ENCODE peak calls at places on chromosomes 16 and 17, in four cellular contexts. One of them, this sample, is unnamed.

GRCh38 chr17:12522743-12523181 is 142.9 kb upstream of the MYOCD start:
- DNase-seq in anterior cingulate cortex: no peak
- DNase-seq in Calu3: peak
- DNase-seq in neural progenitor cell: peak
- DNase-seq in this sample: no peak

GRCh38 chr17:49494937-49495841 is at the start of gene NGFR:
- DNase-seq in neural progenitor cell: peak
- DNase-seq in Calu3: peak
- DNase-seq in anterior cingulate cortex: no peak
- DNase-seq in this sample: no peak

GRCh38 chr16:56257260-56257659 is 66.0 kb downstream of the GNAO1 start:
- DNase-seq in Calu3: no peak
- DNase-seq in anterior cingulate cortex: no peak
- DNase-seq in neural progenitor cell: no peak
- DNase-seq in this sample: peak

GRCh38 chr17:78992542-78993212 is 13.0 kb upstream of the LGALS3BP start:
- DNase-seq in Calu3: no peak
- DNase-seq in anterior cingulate cortex: no peak
- DNase-seq in neural progenitor cell: no peak
- DNase-seq in this sample: no peak

GRCh38 chr16:24670623-24671454 is 58.6 kb upstream of the TNRC6A start:
- DNase-seq in Calu3: no peak
- DNase-seq in anterior cingulate cortex: peak
- DNase-seq in neural progenitor cell: peak
- DNase-seq in this sample: no peak

GRCh38 chr17:69525920-69526841 is 111.7 kb downstream of the MAP2K6 start:
- DNase-seq in neural progenitor cell: peak
- DNase-seq in anterior cingulate cortex: no peak
- DNase-seq in Calu3: peak
- DNase-seq in this sample: peak

GRCh38 chr17:3557768-3558583 is at the start of gene TRPV3:
- DNase-seq in anterior cingulate cortex: no peak
- DNase-seq in neural progenitor cell: no peak
- DNase-seq in Calu3: peak
- DNase-seq in this sample: no peak

GRCh38 chr16:4684030-4684715 is 9.2 kb upstream of the NUDT16L1 start:
- DNase-seq in anterior cingulate cortex: no peak
- DNase-seq in Calu3: no peak
- DNase-seq in neural progenitor cell: no peak
- DNase-seq in this sample: no peak

GRCh38 chr16:17571499-17572093 is 100.8 kb upstream of the XYLT1 start:
- DNase-seq in Calu3: peak
- DNase-seq in anterior cingulate cortex: no peak
- DNase-seq in neural progenitor cell: no peak
- DNase-seq in this sample: no peak

GRCh38 chr17:8222380-8222629 is 11.9 kb upstream of the AURKB start:
- DNase-seq in neural progenitor cell: peak
- DNase-seq in anterior cingulate cortex: no peak
- DNase-seq in Calu3: no peak
- DNase-seq in this sample: no peak

GRCh38 chr17:1709971-1710806 is at the start of gene TLCD2:
- DNase-seq in neural progenitor cell: peak
- DNase-seq in Calu3: peak
- DNase-seq in anterior cingulate cortex: no peak
- DNase-seq in this sample: no peak

GRCh38 chr17:2331303-2331702 is 5.0 kb downstream of the TSR1 start:
- DNase-seq in anterior cingulate cortex: no peak
- DNase-seq in Calu3: no peak
- DNase-seq in neural progenitor cell: no peak
- DNase-seq in this sample: no peak

GRCh38 chr16:68490829-68491575 is 42.7 kb upstream of the SMPD3 start:
- DNase-seq in Calu3: peak
- DNase-seq in neural progenitor cell: no peak
- DNase-seq in anterior cingulate cortex: no peak
- DNase-seq in this sample: no peak

GRCh38 chr17:44492706-44493272 is 10.4 kb downstream of the GPATCH8 start:
- DNase-seq in anterior cingulate cortex: no peak
- DNase-seq in neural progenitor cell: no peak
- DNase-seq in Calu3: no peak
- DNase-seq in this sample: no peak

GRCh38 chr17:1934901-1935300 is 90.2 kb downstream of the RTN4RL1 start:
- DNase-seq in anterior cingulate cortex: no peak
- DNase-seq in Calu3: no peak
- DNase-seq in neural progenitor cell: no peak
- DNase-seq in this sample: no peak

This sample was measured in NCI-H187 treated with DMSO at 0.1 percent for 48 hours.